ENCODE peak calls at places on chromosomes 7 and 10, in five cellular contexts. I, S, N, X and Q are unnamed samples.
A peak's percentile ranks its signal among the peaks of the same experiment; 100 is the strongest.

GRCh38 chr7:76122516-76123239 is 74.8 kb downstream of the MDH2 start:
- DNase-seq in I (no peak), S (no peak), N (no peak), X (no peak), Q (no peak)

GRCh38 chr10:31152421-31153133 is 120.9 kb upstream of the ZNF438 start:
- DNase-seq in I (no peak), S (no peak), N (no peak), X (no peak), Q (no peak)

GRCh38 chr7:55539380-55539779 is 32.9 kb downstream of the VOPP1 start:
- DNase-seq in I (peak; percentile 68), S (no peak), N (no peak), X (no peak), Q (no peak)

GRCh38 chr7:82507976-82508677 is 64.5 kb upstream of the CACNA2D1 start:
- DNase-seq in I (peak; percentile 46), S (no peak), N (no peak), X (no peak), Q (no peak)

GRCh38 chr7:116021237-116021636 is 9.3 kb downstream of the TFEC start:
- DNase-seq in I (no peak), S (no peak), N (peak; percentile 21), X (no peak), Q (no peak)

GRCh38 chr10:30491832-30492530 is 58.0 kb downstream of the MAP3K8 start:
- DNase-seq in I (no peak), S (no peak), N (no peak), X (no peak), Q (no peak)

GRCh38 chr10:118569241-118569881 is 26.1 kb downstream of the PRLHR start:
- DNase-seq in I (no peak), S (no peak), N (no peak), X (no peak), Q (no peak)

GRCh38 chr7:46850563-46851325 is 731.2 kb downstream of the TNS3 start:
- DNase-seq in I (no peak), S (no peak), N (no peak), X (no peak), Q (no peak)

GRCh38 chr10:49633327-49634045 is 19.6 kb downstream of the CHAT start:
- DNase-seq in I (no peak), S (no peak), N (no peak), X (no peak), Q (no peak)

GRCh38 chr10:72310636-72311035 is 36.9 kb downstream of the DDIT4 start:
- DNase-seq in I (no peak), S (no peak), N (no peak), X (no peak), Q (no peak)

GRCh38 chr10:95864906-95865813 is 42.6 kb upstream of the CC2D2B start:
- DNase-seq in I (peak; percentile 82), S (peak; percentile 49), N (peak; percentile 42), X (peak; percentile 76), Q (peak; percentile 34)

GRCh38 chr7:36312064-36312914 is 77.4 kb upstream of the ANLN start:
- DNase-seq in I (peak; percentile 83), S (no peak), N (no peak), X (peak; percentile 53), Q (peak; percentile 70)

GRCh38 chr10:112461029-112461887 is 14.2 kb downstream of the VTI1A start:
- DNase-seq in I (no peak), S (no peak), N (no peak), X (no peak), Q (no peak)

GRCh38 chr10:86139066-86139657 is 227.4 kb downstream of the GRID1 start:
- DNase-seq in I (peak; percentile 64), S (peak; percentile 17), N (no peak), X (peak; percentile 16), Q (no peak)

GRCh38 chr10:124521429-124521871 is 59.8 kb downstream of the LHPP start:
- DNase-seq in I (no peak), S (no peak), N (no peak), X (no peak), Q (no peak)

GRCh38 chr10:122291739-122292138 is 20.6 kb downstream of the BTBD16 start:
- DNase-seq in I (no peak), S (no peak), N (no peak), X (no peak), Q (no peak)

GRCh38 chr10:122292376-122292775 is 21.3 kb downstream of the BTBD16 start:
- DNase-seq in I (no peak), S (no peak), N (no peak), X (no peak), Q (no peak)

GRCh38 chr10:122294511-122295422 is 23.7 kb downstream of the BTBD16 start:
- DNase-seq in I (no peak), S (no peak), N (no peak), X (no peak), Q (no peak)

GRCh38 chr10:122294006-122294405 is 22.9 kb downstream of the BTBD16 start:
- DNase-seq in I (no peak), S (no peak), N (no peak), X (no peak), Q (no peak)

DNA sequence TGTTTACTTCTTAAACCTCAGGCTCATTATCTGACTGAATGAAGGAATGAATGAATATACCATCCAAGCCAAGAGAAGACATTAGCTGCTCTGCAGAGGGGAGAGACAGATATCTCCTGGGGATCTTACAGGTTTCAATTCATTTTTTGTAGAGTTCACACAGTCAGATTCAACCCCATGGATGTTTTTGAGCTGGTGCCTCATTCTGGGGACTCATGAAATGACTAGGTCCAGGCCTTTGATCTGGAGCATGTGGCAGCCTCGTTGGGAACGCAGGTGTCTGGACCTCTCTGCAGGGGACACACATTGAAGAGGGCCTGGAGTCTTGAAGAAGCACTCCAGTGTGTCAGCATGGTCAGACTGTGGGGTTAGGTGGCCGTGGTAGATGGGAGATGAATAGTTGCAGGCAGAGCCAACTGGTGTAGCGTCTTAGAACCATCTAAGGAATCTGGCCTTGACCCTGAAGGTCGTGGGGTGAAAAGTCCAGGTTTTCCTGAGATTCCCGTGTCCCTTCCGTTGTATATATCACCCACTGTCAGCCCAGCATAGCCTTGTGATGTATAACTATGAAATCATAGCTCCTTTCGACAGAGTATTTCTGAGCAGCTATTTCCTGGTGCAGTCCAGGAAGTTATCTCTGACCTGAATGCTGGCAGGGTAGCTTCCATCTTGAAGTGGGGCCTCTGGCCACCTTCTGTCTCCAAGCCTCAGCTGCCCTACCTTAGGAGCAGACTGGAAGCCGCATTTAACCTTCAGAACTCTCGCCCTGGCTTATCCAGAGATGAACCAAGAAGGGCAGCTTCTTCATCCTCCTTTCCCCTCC is 22.3 kb downstream of the BTBD16 start:
- DNase-seq in I (no peak), S (no peak), N (no peak), X (no peak), Q (no peak)
- TF ChIP-seq JUNB in I (no peak), S (no peak), N (peak; percentile 84), X (no peak), Q (no peak)

GRCh38 chr10:3195286-3195685 is 22.7 kb upstream of the PITRM1 start:
- DNase-seq in I (no peak), S (no peak), N (no peak), X (no peak), Q (no peak)

GRCh38 chr10:3194871-3195270 is 22.3 kb upstream of the PITRM1 start:
- DNase-seq in I (no peak), S (no peak), N (no peak), X (no peak), Q (no peak)

GRCh38 chr10:3190817-3191216 is 18.2 kb upstream of the PITRM1 start:
- DNase-seq in I (no peak), S (no peak), N (no peak), X (no peak), Q (no peak)

GRCh38 chr10:3193751-3194150 is 21.2 kb upstream of the PITRM1 start:
- DNase-seq in I (no peak), S (no peak), N (no peak), X (no peak), Q (no peak)

DNA sequence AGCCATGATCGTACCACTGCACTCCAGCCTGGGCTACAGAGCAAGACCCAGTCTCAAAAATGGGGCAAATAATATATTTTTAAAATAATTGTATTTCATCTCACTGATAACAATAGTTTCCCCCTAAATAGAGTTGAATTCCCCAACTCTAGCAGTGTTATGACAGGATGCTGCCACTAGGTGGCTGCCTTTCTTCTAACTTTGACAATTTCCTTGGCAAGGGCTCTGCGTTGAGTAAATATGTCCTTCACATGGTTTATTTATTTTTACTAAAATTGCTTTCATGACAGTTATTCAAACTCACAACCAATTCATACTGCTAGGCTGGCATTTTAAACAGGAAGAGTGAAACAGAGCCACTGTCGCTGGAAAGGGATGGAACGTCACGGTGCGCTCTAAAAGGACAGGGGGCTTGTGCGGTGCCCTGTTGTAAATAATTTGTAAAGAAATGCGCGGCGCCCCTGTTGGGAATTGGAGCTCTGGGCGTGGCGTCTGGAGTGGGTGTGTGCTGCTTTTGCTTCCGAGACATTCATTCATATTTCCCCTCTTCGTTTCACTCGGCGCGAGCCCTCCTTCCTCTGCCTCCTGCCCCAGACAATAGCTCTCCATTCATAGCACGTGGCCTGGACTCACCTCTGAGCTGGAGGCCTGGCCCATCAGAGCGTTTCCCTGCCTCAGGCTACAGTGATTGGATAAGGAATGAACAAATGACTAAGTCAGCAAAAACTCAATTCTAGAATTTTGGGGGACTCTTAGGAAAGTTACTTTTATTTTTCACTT is 20.5 kb upstream of the PITRM1 start:
- DNase-seq in I (peak; percentile 70), S (peak; percentile 64), N (no peak), X (peak; percentile 29), Q (peak; percentile 64)
- TF ChIP-seq JUNB in I (no peak), S (no peak), N (no peak), X (no peak), Q (no peak)

DNA sequence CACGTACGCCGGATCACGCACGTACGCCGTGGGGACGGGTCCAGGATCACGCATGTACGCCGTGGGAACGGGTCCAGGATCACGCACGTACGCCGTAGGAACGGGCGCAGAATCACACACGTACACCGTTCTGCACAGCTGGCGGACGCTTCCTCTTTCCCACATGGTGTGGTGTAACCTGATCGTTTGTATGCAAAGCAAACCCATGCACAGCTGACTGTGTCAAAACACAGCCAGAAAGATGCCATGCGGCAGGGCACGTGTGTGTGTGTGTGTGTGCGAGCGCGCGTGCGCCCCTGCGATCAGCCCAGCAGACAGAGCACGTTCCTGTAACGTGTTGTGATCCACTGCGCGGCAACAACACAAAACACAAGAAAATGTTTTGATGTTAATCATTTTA is 573.6 kb downstream of the DNAJB6 start:
- DNase-seq in I (no peak), S (no peak), N (no peak), X (no peak), Q (no peak)
- TF ChIP-seq JUNB in I (no peak), S (no peak), N (no peak), X (no peak), Q (no peak)

GRCh38 chr7:81330108-81330507 is 411.3 kb upstream of the SEMA3C start:
- DNase-seq in I (no peak), S (no peak), N (no peak), X (no peak), Q (no peak)

GRCh38 chr7:81331061-81332018 is 412.5 kb upstream of the SEMA3C start:
- DNase-seq in I (no peak), S (no peak), N (no peak), X (no peak), Q (no peak)

GRCh38 chr7:81333004-81333403 is 414.2 kb upstream of the SEMA3C start:
- DNase-seq in I (no peak), S (no peak), N (no peak), X (no peak), Q (no peak)

GRCh38 chr7:81327873-81328272 is 409.0 kb upstream of the SEMA3C start:
- DNase-seq in I (no peak), S (no peak), N (no peak), X (no peak), Q (no peak)

DNA sequence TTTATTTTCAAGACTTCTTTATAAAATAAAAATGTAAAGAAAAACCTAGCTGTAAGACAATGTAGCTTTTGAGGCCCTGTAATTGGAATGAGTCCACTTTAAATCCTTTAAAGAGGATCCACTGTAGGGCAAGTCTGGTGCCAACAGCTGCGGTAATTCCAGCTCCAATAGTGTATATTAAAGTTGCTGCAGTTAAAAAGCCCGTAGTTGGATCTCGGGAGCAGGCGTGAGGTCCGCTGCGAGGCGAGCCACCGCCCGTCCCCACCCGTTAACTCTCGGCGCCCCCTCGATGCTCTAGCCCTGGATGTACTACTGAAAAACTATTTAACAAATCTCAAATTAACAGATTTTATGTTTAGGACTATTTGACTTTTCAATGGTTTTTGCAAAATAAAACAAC is 414.7 kb upstream of the SEMA3C start:
- DNase-seq in I (no peak), S (no peak), N (no peak), X (no peak), Q (no peak)
- TF ChIP-seq JUNB in I (no peak), S (no peak), N (no peak), X (no peak), Q (no peak)